ENCODE peak calls at places on chromosomes 1 and 21, in ten cellular contexts. O is lower lobe of right lung; M is A549; Y is heart right ventricle; X is left lung; B is neuronal stem cell; G is IMR-90; D is effector memory CD4-positive, alpha-beta T cell; T is keratinocyte; U is hepatocyte. C is an unnamed sample. For H3K4me1, the result is how much of the 10 kb centered on the place peaks cover.

GRCh38 chr1:245225267-245225666 is 70.5 kb downstream of the KIF26B start:
- DNase-seq in D (no peak), M (no peak), O (no peak), T (no peak), Y (no peak), G (peak), X (no peak), B (no peak), U (peak), C (no peak)

GRCh38 chr1:24694380-24694843 is 50.8 kb upstream of the CLIC4 start:
- DNase-seq in M (no peak), G (peak), D (no peak), U (peak), T (no peak), X (no peak), O (peak), B (no peak), Y (peak), C (no peak)

GRCh38 chr1:208013210-208013609 is 102.3 kb upstream of the CD34 start:
- DNase-seq in Y (no peak), O (no peak), D (no peak), B (no peak), M (no peak), G (no peak), T (no peak), U (no peak), X (no peak), C (no peak)

GRCh38 chr1:21514245-21514644 is 5.0 kb downstream of the ALPL start:
- DNase-seq in G (no peak), M (no peak), D (no peak), B (no peak), X (no peak), U (no peak), O (no peak), T (no peak), Y (no peak), C (no peak)

GRCh38 chr1:161162052-161162451 is 2.8 kb downstream of the USP21 start:
- DNase-seq in B (no peak), G (no peak), D (no peak), O (no peak), X (no peak), Y (no peak), T (no peak), M (no peak), U (no peak), C (peak)

GRCh38 chr1:206952182-206952581 is 5.9 kb upstream of the PIGR start:
- DNase-seq in X (no peak), Y (no peak), O (no peak), T (no peak), M (peak), D (no peak), G (no peak), B (no peak), U (peak), C (no peak)

GRCh38 chr21:28776251-28776650 is 216.4 kb downstream of the LTN1 start:
- DNase-seq in Y (no peak), U (no peak), B (no peak), M (no peak), T (no peak), D (no peak), G (peak), X (no peak), O (no peak), C (no peak)

GRCh38 chr1:79815115-79815514 is 808.6 kb upstream of the ADGRL4 start:
- DNase-seq in G (no peak), Y (no peak), M (no peak), B (no peak), D (no peak), T (no peak), O (no peak), U (no peak), X (no peak), C (no peak)

GRCh38 chr1:157113631-157114030 is 14.0 kb upstream of the ETV3L start:
- DNase-seq in X (no peak), G (no peak), T (no peak), D (no peak), B (no peak), Y (no peak), M (no peak), U (no peak), O (no peak), C (no peak)

GRCh38 chr1:154777151-154777550 is 92.9 kb downstream of the KCNN3 start:
- DNase-seq in Y (no peak), O (no peak), T (no peak), D (no peak), B (no peak), X (no peak), G (no peak), M (no peak), U (no peak), C (no peak)

GRCh38 chr1:230109871-230110667 is 43.0 kb downstream of the GALNT2 start:
- DNase-seq in M (no peak), T (no peak), O (no peak), X (no peak), D (no peak), Y (no peak), G (peak), B (no peak), U (peak), C (no peak)

GRCh38 chr1:230112131-230112701 is 45.2 kb downstream of the GALNT2 start:
- DNase-seq in O (no peak), M (no peak), X (no peak), B (peak), D (no peak), G (peak), U (no peak), Y (no peak), T (no peak), C (no peak)

GRCh38 chr1:230112782-230113181 is 45.7 kb downstream of the GALNT2 start:
- DNase-seq in M (no peak), D (no peak), T (no peak), U (no peak), O (no peak), X (no peak), G (no peak), Y (no peak), B (no peak), C (no peak)

GRCh38 chr1:230109066-230109465 is 42.0 kb downstream of the GALNT2 start:
- DNase-seq in T (no peak), M (no peak), D (no peak), G (no peak), U (no peak), Y (no peak), B (no peak), O (no peak), X (no peak), C (no peak)

GRCh38 chr1:230110971-230111370 is 43.9 kb downstream of the GALNT2 start:
- DNase-seq in T (no peak), Y (no peak), O (no peak), X (no peak), D (no peak), U (no peak), M (no peak), G (no peak), B (no peak), C (no peak)
- H3K4me1 ChIP-seq in T (under half), Y (under half), O (under half), X (half or more), D (under half), U (under half), M (half or more), G (under half), B (under half), C (half or more)

GRCh38 chr1:236363237-236363636 is 30.8 kb upstream of the EDARADD start:
- DNase-seq in U (no peak), Y (no peak), G (no peak), T (no peak), D (no peak), M (no peak), B (no peak), O (no peak), X (no peak), C (no peak)
- H3K4me1 ChIP-seq in U (under half), Y (under half), G (under half), T (under half), D (under half), M (under half), B (under half), O (under half), X (under half), C (under half)

GRCh38 chr1:2238361-2239055 is 10.4 kb downstream of the SKI start:
- DNase-seq in U (no peak), B (no peak), D (no peak), O (no peak), G (no peak), Y (no peak), T (no peak), M (no peak), X (no peak), C (no peak)
- H3K4me1 ChIP-seq in U (under half), B (under half), D (half or more), O (half or more), G (half or more), Y (half or more), T (under half), M (under half), X (half or more), C (half or more)

DNA sequence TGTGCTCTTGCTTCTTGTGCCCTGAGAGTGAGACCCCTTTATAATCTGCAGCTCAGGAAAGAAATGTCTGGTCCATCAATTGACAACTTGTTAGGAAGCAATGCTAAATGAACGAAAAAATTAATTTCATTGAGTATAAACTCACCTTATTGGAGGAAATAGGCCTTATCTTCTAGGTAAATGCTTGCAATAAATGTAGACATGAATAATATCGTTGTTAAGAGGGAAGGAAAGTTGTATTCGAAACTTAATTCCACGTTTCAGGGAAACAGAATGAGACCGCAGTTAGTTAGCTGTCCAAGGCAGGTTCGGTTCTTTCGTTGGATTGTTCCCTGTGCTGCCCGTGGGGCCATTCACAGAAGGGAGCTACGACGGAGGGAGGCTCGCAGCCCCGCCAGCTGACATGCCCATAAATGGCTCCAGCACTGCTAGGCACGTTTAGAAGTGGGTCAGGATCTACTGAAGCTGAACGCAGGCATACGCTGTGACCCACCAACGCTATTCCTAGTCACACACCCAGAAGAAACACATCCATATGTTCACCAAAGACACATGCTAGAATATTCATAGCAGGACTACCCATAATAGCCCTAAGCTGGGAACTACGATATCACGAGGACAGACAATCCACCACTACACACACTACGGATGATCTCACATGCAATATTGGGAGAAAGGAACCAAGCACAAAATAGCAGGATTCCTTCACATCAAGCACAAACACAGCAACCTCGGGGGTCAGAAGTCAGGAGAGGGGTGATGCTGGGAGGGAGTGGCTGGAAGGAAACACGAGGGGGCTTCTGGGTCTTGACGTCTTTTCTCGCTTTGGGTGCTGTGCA is 56.2 kb upstream of the LBR start:
- DNase-seq in O (no peak), M (no peak), U (no peak), T (no peak), G (no peak), X (no peak), D (no peak), Y (no peak), B (no peak), C (no peak)
- H3K4me1 ChIP-seq in O (under half), M (under half), U (under half), T (under half), G (under half), X (under half), D (under half), Y (under half), B (under half), C (under half)

GRCh38 chr1:6588893-6589481 is 9.2 kb downstream of the ZBTB48 start:
- DNase-seq in X (no peak), G (no peak), D (no peak), Y (no peak), B (no peak), U (no peak), O (peak), T (no peak), M (no peak), C (no peak)

GRCh38 chr1:6591222-6591621 is 11.4 kb downstream of the ZBTB48 start:
- DNase-seq in D (no peak), T (no peak), U (no peak), O (peak), X (peak), G (no peak), Y (peak), B (no peak), M (no peak), C (no peak)

GRCh38 chr1:6591644-6592043 is 11.0 kb downstream of the KLHL21 start:
- DNase-seq in U (no peak), B (no peak), T (no peak), Y (no peak), D (no peak), M (no peak), O (no peak), G (no peak), X (no peak), C (no peak)

GRCh38 chr1:6588128-6588892 is 8.5 kb downstream of the ZBTB48 start:
- DNase-seq in U (no peak), T (no peak), Y (no peak), X (no peak), M (no peak), O (peak), D (no peak), G (no peak), B (no peak), C (no peak)

GRCh38 chr1:6590046-6590445 is 10.3 kb downstream of the ZBTB48 start:
- DNase-seq in G (no peak), X (no peak), O (no peak), B (no peak), U (no peak), D (no peak), T (no peak), Y (no peak), M (no peak), C (no peak)
- H3K4me1 ChIP-seq in G (under half), X (half or more), O (under half), B (under half), U (under half), D (under half), T (under half), Y (half or more), M (under half), C (half or more)

GRCh38 chr1:3660704-3661103 is 8.4 kb downstream of the TP73 start:
- DNase-seq in X (no peak), M (no peak), D (no peak), T (no peak), Y (no peak), O (no peak), U (no peak), G (no peak), B (no peak), C (no peak)
- H3K4me1 ChIP-seq in X (under half), M (under half), D (under half), T (under half), Y (under half), O (under half), U (under half), G (under half), B (under half), C (under half)

GRCh38 chr1:45685308-45686080 is 839 bp downstream of the GPBP1L1 start:
- DNase-seq in D (no peak), B (no peak), G (peak), T (no peak), X (no peak), U (peak), Y (no peak), M (peak), O (no peak), C (no peak)
- H3K4me1 ChIP-seq in D (under half), B (under half), G (under half), T (under half), X (half or more), U (under half), Y (half or more), M (under half), O (half or more), C (half or more)

DNA sequence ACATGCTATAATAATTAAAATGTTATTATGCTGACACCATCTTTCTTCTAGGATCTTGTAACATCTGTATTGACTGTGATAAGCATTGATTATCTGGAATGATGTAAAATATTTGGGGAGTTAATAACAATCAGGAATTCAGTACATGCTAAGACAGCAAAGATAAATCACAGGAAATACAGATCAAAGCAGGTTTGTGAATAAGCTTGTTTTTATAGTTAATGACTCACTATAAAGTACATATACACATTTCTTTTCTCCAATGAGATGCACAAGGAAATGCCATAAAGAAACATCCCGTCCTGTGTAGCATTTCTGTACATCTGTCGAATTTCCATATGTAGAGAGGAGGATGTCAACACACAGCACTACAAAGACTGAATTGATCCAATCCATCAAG is 243.4 kb upstream of the NR5A2 start:
- DNase-seq in D (no peak), Y (no peak), X (no peak), B (no peak), M (no peak), G (peak), O (no peak), T (no peak), U (no peak), C (no peak)
- H3K4me1 ChIP-seq in D (under half), Y (under half), X (under half), B (under half), M (half or more), G (under half), O (under half), T (under half), U (under half), C (under half)

GRCh38 chr1:180920193-180920592 is 7.5 kb downstream of the KIAA1614 start:
- DNase-seq in O (no peak), M (no peak), G (no peak), X (no peak), D (no peak), Y (no peak), T (no peak), B (no peak), U (no peak), C (no peak)
- H3K4me1 ChIP-seq in O (under half), M (under half), G (under half), X (under half), D (under half), Y (under half), T (under half), B (under half), U (under half), C (under half)

GRCh38 chr1:226977288-226977972 is 37.3 kb downstream of the COQ8A start:
- DNase-seq in U (no peak), D (no peak), Y (no peak), O (no peak), X (no peak), G (no peak), B (no peak), M (no peak), T (no peak), C (no peak)
- H3K4me1 ChIP-seq in U (under half), D (under half), Y (half or more), O (under half), X (under half), G (under half), B (under half), M (under half), T (under half), C (half or more)

C was measured in esophagus muscularis mucosa.